ENCODE peak calls at places on chromosomes 12 and 14, in five cellular contexts. One of them, this sample, is unnamed.

GRCh38 chr14:24127673-24128072 is 2.8 kb upstream of the FITM1 start:
- DNase-seq in iPS-NIHi11: no peak
- DNase-seq in ovary: no peak
- DNase-seq in stomach: no peak
- DNase-seq in stimulated activated CD4-positive, alpha-beta T cell treated with anti-CD3 and anti-CD28 coated beads, TNF-alpha, amount 100 ng/mL, for 4 hours: no peak
- DNase-seq in this sample: no peak

GRCh38 chr12:105462841-105463240 is 132.3 kb downstream of the C12orf75 start:
- DNase-seq in iPS-NIHi11: no peak
- DNase-seq in ovary: no peak
- DNase-seq in stomach: no peak
- DNase-seq in stimulated activated CD4-positive, alpha-beta T cell treated with anti-CD3 and anti-CD28 coated beads, TNF-alpha, amount 100 ng/mL, for 4 hours: no peak
- DNase-seq in this sample: no peak

GRCh38 chr12:113658030-113658655 is 186.5 kb upstream of the LHX5 start:
- DNase-seq in iPS-NIHi11: no peak
- DNase-seq in ovary: no peak
- DNase-seq in stomach: no peak
- DNase-seq in stimulated activated CD4-positive, alpha-beta T cell treated with anti-CD3 and anti-CD28 coated beads, TNF-alpha, amount 100 ng/mL, for 4 hours: no peak
- DNase-seq in this sample: no peak

GRCh38 chr14:68824517-68825347 is 31.9 kb upstream of the ZFP36L1 start:
- DNase-seq in iPS-NIHi11: peak; percentile 93
- DNase-seq in ovary: peak; percentile 89
- DNase-seq in stomach: peak; percentile 91
- DNase-seq in stimulated activated CD4-positive, alpha-beta T cell treated with anti-CD3 and anti-CD28 coated beads, TNF-alpha, amount 100 ng/mL, for 4 hours: no peak
- DNase-seq in this sample: no peak

GRCh38 chr12:57754411-57755193 is at the start of gene MARCHF9:
- DNase-seq in iPS-NIHi11: peak; percentile 78
- DNase-seq in ovary: no peak
- DNase-seq in stomach: peak; percentile 72
- DNase-seq in stimulated activated CD4-positive, alpha-beta T cell treated with anti-CD3 and anti-CD28 coated beads, TNF-alpha, amount 100 ng/mL, for 4 hours: peak; percentile 75
- DNase-seq in this sample: peak; percentile 87

GRCh38 chr12:71947645-71948105 is 9.0 kb downstream of the TPH2 start:
- DNase-seq in iPS-NIHi11: peak; percentile 70
- DNase-seq in ovary: no peak
- DNase-seq in stomach: no peak
- DNase-seq in stimulated activated CD4-positive, alpha-beta T cell treated with anti-CD3 and anti-CD28 coated beads, TNF-alpha, amount 100 ng/mL, for 4 hours: no peak
- DNase-seq in this sample: no peak

GRCh38 chr12:88339254-88339949 is 197.3 kb downstream of the TMTC3 start:
- DNase-seq in iPS-NIHi11: no peak
- DNase-seq in ovary: no peak
- DNase-seq in stomach: no peak
- DNase-seq in stimulated activated CD4-positive, alpha-beta T cell treated with anti-CD3 and anti-CD28 coated beads, TNF-alpha, amount 100 ng/mL, for 4 hours: no peak
- DNase-seq in this sample: no peak

GRCh38 chr14:91374897-91375747 is 42.5 kb downstream of the CCDC88C start:
- DNase-seq in iPS-NIHi11: no peak
- DNase-seq in ovary: no peak
- DNase-seq in stomach: peak; percentile 76
- DNase-seq in stimulated activated CD4-positive, alpha-beta T cell treated with anti-CD3 and anti-CD28 coated beads, TNF-alpha, amount 100 ng/mL, for 4 hours: no peak
- DNase-seq in this sample: no peak

GRCh38 chr14:36751116-36751515 is 89.5 kb downstream of the PAX9 start:
- DNase-seq in iPS-NIHi11: no peak
- DNase-seq in ovary: no peak
- DNase-seq in stomach: no peak
- DNase-seq in stimulated activated CD4-positive, alpha-beta T cell treated with anti-CD3 and anti-CD28 coated beads, TNF-alpha, amount 100 ng/mL, for 4 hours: no peak
- DNase-seq in this sample: no peak

GRCh38 chr12:109951751-109952150 is 44.4 kb downstream of the GIT2 start:
- DNase-seq in iPS-NIHi11: peak; percentile 42
- DNase-seq in ovary: peak; percentile 42
- DNase-seq in stomach: no peak
- DNase-seq in stimulated activated CD4-positive, alpha-beta T cell treated with anti-CD3 and anti-CD28 coated beads, TNF-alpha, amount 100 ng/mL, for 4 hours: no peak
- DNase-seq in this sample: no peak

GRCh38 chr12:32089156-32089950 is 17.3 kb upstream of the BICD1 start:
- DNase-seq in iPS-NIHi11: no peak
- DNase-seq in ovary: no peak
- DNase-seq in stomach: no peak
- DNase-seq in stimulated activated CD4-positive, alpha-beta T cell treated with anti-CD3 and anti-CD28 coated beads, TNF-alpha, amount 100 ng/mL, for 4 hours: no peak
- DNase-seq in this sample: no peak

GRCh38 chr14:22973217-22974032 is 8.9 kb downstream of the AJUBA start:
- DNase-seq in iPS-NIHi11: peak; percentile 50
- DNase-seq in ovary: no peak
- DNase-seq in stomach: peak; percentile 51
- DNase-seq in stimulated activated CD4-positive, alpha-beta T cell treated with anti-CD3 and anti-CD28 coated beads, TNF-alpha, amount 100 ng/mL, for 4 hours: no peak
- DNase-seq in this sample: peak; percentile 17

GRCh38 chr12:25482637-25483036 is 70.4 kb downstream of the LMNTD1 start:
- DNase-seq in iPS-NIHi11: no peak
- DNase-seq in ovary: no peak
- DNase-seq in stomach: no peak
- DNase-seq in stimulated activated CD4-positive, alpha-beta T cell treated with anti-CD3 and anti-CD28 coated beads, TNF-alpha, amount 100 ng/mL, for 4 hours: no peak
- DNase-seq in this sample: no peak

GRCh38 chr12:57236224-57236924 is 6.9 kb downstream of the SHMT2 start:
- DNase-seq in iPS-NIHi11: no peak
- DNase-seq in ovary: no peak
- DNase-seq in stomach: no peak
- DNase-seq in stimulated activated CD4-positive, alpha-beta T cell treated with anti-CD3 and anti-CD28 coated beads, TNF-alpha, amount 100 ng/mL, for 4 hours: no peak
- DNase-seq in this sample: peak; percentile 70

GRCh38 chr12:132464820-132465219 is 25.1 kb upstream of the FBRSL1 start:
- DNase-seq in iPS-NIHi11: no peak
- DNase-seq in ovary: peak; percentile 3
- DNase-seq in stomach: no peak
- DNase-seq in stimulated activated CD4-positive, alpha-beta T cell treated with anti-CD3 and anti-CD28 coated beads, TNF-alpha, amount 100 ng/mL, for 4 hours: no peak
- DNase-seq in this sample: no peak

GRCh38 chr12:46268617-46269428 is at the start of gene SLC38A1:
- DNase-seq in iPS-NIHi11: peak; percentile 88
- DNase-seq in ovary: peak; percentile 77
- DNase-seq in stomach: peak; percentile 88
- DNase-seq in stimulated activated CD4-positive, alpha-beta T cell treated with anti-CD3 and anti-CD28 coated beads, TNF-alpha, amount 100 ng/mL, for 4 hours: peak; percentile 73
- DNase-seq in this sample: peak; percentile 64